ENCODE peak calls at places on chromosomes 1 and 21, in seven cellular contexts. G is endodermal cell, T is AG04450, C is ovary, X is left lung, W is IMR-90, V is uterus. U is an unnamed sample.
A peak's percentile ranks its signal among the peaks of the same experiment; 100 is the strongest.

GRCh38 chr1:9038881-9039760 is 12.9 kb upstream of the SLC2A7 start:
- DNase-seq in G (no peak), T (no peak), C (no peak), X (no peak), W (no peak), V (no peak), U (no peak)

GRCh38 chr21:26795866-26796329 is 49.3 kb downstream of the ADAMTS1 start:
- DNase-seq in G (no peak), T (peak; percentile 96), C (peak; percentile 86), X (no peak), W (peak; percentile 100), V (peak; percentile 97), U (peak; percentile 14)

GRCh38 chr1:64029037-64029436 is 174.4 kb upstream of the UBE2U start:
- DNase-seq in G (no peak), T (no peak), C (no peak), X (no peak), W (no peak), V (no peak), U (no peak)

GRCh38 chr1:168507271-168507670 is 36.5 kb downstream of the XCL2 start:
- DNase-seq in G (no peak), T (no peak), C (no peak), X (no peak), W (no peak), V (no peak), U (no peak)

GRCh38 chr1:38140025-38140487 is 93.5 kb upstream of the POU3F1 start:
- DNase-seq in G (peak; percentile 77), T (no peak), C (no peak), X (no peak), W (peak; percentile 24), V (no peak), U (peak; percentile 57)

GRCh38 chr1:9351654-9352271 is 59.1 kb downstream of the SPSB1 start:
- DNase-seq in G (peak; percentile 74), T (no peak), C (no peak), X (peak; percentile 46), W (no peak), V (no peak), U (no peak)

GRCh38 chr1:231338270-231339128 is at the start of gene SPRTN:
- DNase-seq in G (no peak), T (no peak), C (no peak), X (no peak), W (peak; percentile 10), V (no peak), U (peak; percentile 73)

GRCh38 chr1:19661721-19662228 is 2.9 kb upstream of the HTR6 start:
- DNase-seq in G (no peak), T (no peak), C (no peak), X (no peak), W (peak; percentile 52), V (no peak), U (no peak)

GRCh38 chr1:77536813-77537212 is 145.6 kb downstream of the ZZZ3 start:
- DNase-seq in G (no peak), T (peak; percentile 92), C (no peak), X (no peak), W (peak; percentile 98), V (no peak), U (no peak)

GRCh38 chr1:36530261-36530660 is 47.5 kb upstream of the CSF3R start:
- DNase-seq in G (peak; percentile 47), T (no peak), C (no peak), X (no peak), W (no peak), V (no peak), U (no peak)

GRCh38 chr1:65392497-65392896 is 28.0 kb upstream of the LEPR start:
- DNase-seq in G (no peak), T (no peak), C (no peak), X (peak; percentile 48), W (no peak), V (no peak), U (no peak)

GRCh38 chr1:171438441-171438840 is 46.9 kb upstream of the PRRC2C start:
- DNase-seq in G (no peak), T (peak; percentile 92), C (no peak), X (no peak), W (peak; percentile 98), V (no peak), U (no peak)

GRCh38 chr1:88681223-88681622 is 2.9 kb upstream of the PKN2 start:
- DNase-seq in G (no peak), T (no peak), C (no peak), X (no peak), W (no peak), V (no peak), U (no peak)

GRCh38 chr1:88683848-88684481 is at the start of gene PKN2:
- DNase-seq in G (peak; percentile 99), T (peak; percentile 97), C (peak; percentile 98), X (peak; percentile 99), W (peak; percentile 98), V (peak; percentile 96), U (peak; percentile 100)

GRCh38 chr1:88684482-88685238 is 587 bp downstream of the PKN2 start:
- DNase-seq in G (peak; percentile 89), T (no peak), C (peak; percentile 74), X (peak; percentile 90), W (peak; percentile 45), V (peak; percentile 39), U (peak; percentile 91)

GRCh38 chr1:88683516-88683847 is 591 bp upstream of the PKN2 start:
- DNase-seq in G (peak; percentile 79), T (no peak), C (peak; percentile 62), X (peak; percentile 78), W (peak; percentile 31), V (peak; percentile 36), U (no peak)

GRCh38 chr1:88685239-88685604 is 1.1 kb downstream of the PKN2 start:
- DNase-seq in G (no peak), T (no peak), C (no peak), X (no peak), W (no peak), V (no peak), U (no peak)
- TF ChIP-seq CTCF in G (no peak), T (no peak), C (no peak), X (no peak), W (no peak), V (no peak), U (no peak)

GRCh38 chr1:51569284-51570062 is 47.4 kb upstream of the OSBPL9 start:
- DNase-seq in G (peak; percentile 70), T (peak; percentile 30), C (no peak), X (no peak), W (peak; percentile 82), V (no peak), U (no peak)

GRCh38 chr1:51566260-51566659 is 47.2 kb upstream of the EPS15 start:
- DNase-seq in G (no peak), T (no peak), C (no peak), X (no peak), W (no peak), V (no peak), U (no peak)

GRCh38 chr1:51568231-51568935 is 48.5 kb upstream of the OSBPL9 start:
- DNase-seq in G (no peak), T (no peak), C (no peak), X (no peak), W (no peak), V (no peak), U (no peak)

GRCh38 chr1:51570063-51570720 is 46.7 kb upstream of the OSBPL9 start:
- DNase-seq in G (no peak), T (no peak), C (no peak), X (no peak), W (no peak), V (no peak), U (no peak)

DNA sequence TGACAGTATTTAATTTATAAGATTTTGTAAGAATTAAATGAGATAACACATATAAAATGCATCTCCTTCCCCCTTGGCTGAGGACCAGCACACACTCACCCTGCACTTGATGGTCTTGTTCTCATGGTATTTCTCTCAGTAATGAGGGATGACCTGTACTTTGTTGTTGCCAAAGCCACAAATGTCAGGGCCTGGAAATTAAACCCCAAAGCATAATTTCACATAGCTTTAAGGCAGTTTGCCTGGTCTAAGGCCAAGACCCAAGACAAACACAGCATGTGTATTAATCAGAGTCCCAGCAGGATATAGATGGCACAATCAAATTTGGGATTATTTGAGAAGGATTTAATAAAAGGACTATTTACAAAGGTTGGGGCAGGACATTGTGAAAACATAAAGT is 48.6 kb upstream of the EPS15 start:
- DNase-seq in G (no peak), T (peak; percentile 30), C (no peak), X (no peak), W (peak; percentile 89), V (no peak), U (no peak)
- H3K27ac ChIP-seq in G (no peak overlapping the region), T (no peak overlapping the region), C (no peak overlapping the region), X (no peak overlapping the region), W (no peak overlapping the region), V (no peak overlapping the region), U (no peak overlapping the region)

GRCh38 chr1:41868241-41868953 is 50.3 kb downstream of the HIVEP3 start:
- DNase-seq in G (no peak), T (no peak), C (no peak), X (no peak), W (no peak), V (no peak), U (no peak)
- TF ChIP-seq CTCF in G (peak; percentile 47), T (no peak), C (no peak), X (no peak), W (no peak), V (no peak), U (peak; percentile 4)

GRCh38 chr1:114025609-114026401 is 46.5 kb downstream of the OLFML3 start:
- DNase-seq in G (no peak), T (no peak), C (no peak), X (no peak), W (peak; percentile 51), V (no peak), U (no peak)

GRCh38 chr1:114023377-114023776 is 44.1 kb downstream of the OLFML3 start:
- DNase-seq in G (no peak), T (no peak), C (no peak), X (no peak), W (no peak), V (no peak), U (peak; percentile 84)

GRCh38 chr1:114024049-114024448 is 44.8 kb downstream of the OLFML3 start:
- DNase-seq in G (peak; percentile 71), T (no peak), C (no peak), X (no peak), W (no peak), V (no peak), U (peak; percentile 81)

GRCh38 chr1:114021665-114022099 is 42.4 kb downstream of the OLFML3 start:
- DNase-seq in G (no peak), T (no peak), C (no peak), X (no peak), W (no peak), V (no peak), U (no peak)

DNA sequence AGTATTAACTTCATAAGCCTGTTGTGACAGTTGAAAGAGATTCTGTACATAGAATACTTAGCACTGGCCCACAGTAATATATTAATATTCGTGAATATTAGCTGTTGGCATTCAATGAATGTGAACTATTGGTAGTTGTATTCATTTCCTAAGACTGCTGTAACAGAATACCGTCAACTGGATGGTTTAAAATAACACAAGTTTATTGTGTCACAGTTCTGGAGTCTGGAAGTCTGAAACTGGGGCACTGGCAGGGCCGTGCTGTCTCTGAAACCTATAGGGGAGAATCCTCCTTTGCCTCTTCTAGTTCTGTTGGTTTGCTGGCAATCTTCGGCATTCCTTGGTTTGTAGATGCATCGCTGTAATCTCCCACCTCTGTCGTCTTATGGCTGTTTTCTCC is 47.5 kb downstream of the OLFML3 start:
- DNase-seq in G (no peak), T (no peak), C (no peak), X (no peak), W (peak; percentile 20), V (no peak), U (no peak)
- H3K27ac ChIP-seq in G (no peak overlapping the region), T (no peak overlapping the region), C (no peak overlapping the region), X (no peak overlapping the region), W (no peak overlapping the region), V (no peak overlapping the region), U (no peak overlapping the region)

GRCh38 chr1:16367258-16367967 is 371 bp downstream of the SZRD1 start:
- DNase-seq in G (peak; percentile 89), T (peak; percentile 61), C (peak; percentile 87), X (peak; percentile 93), W (peak; percentile 85), V (peak; percentile 84), U (peak; percentile 82)
- TF ChIP-seq CTCF in G (no peak), T (no peak), C (no peak), X (no peak), W (no peak), V (peak; percentile 29), U (peak; percentile 14)

U was measured in neural progenitor cell.